ENCODE peak calls at places on chromosome 18, in four cellular contexts. E is psoas muscle, Q is mesendoderm, Z is heart left ventricle. C is an unnamed sample. For H3K36me3, the result is how much of the 10 kb centered on the place peaks cover.

GRCh38 chr18:55489034-55489741 is 98.8 kb downstream of the TCF4 start:
- DNase-seq in E (no peak), Q (peak), Z (no peak), C (no peak)

GRCh38 chr18:65436430-65436829 is 314.4 kb upstream of the CDH7 start:
- DNase-seq in E (no peak), Q (peak), Z (no peak), C (no peak)

GRCh38 chr18:28175930-28176673 is 828 bp downstream of the CDH2 start:
- DNase-seq in E (no peak), Q (peak), Z (no peak), C (peak)

GRCh38 chr18:13273800-13274199 is 55.2 kb downstream of the LDLRAD4 start:
- DNase-seq in E (no peak), Q (no peak), Z (no peak), C (no peak)

GRCh38 chr18:37553633-37554398 is 11.8 kb downstream of the CELF4 start:
- DNase-seq in E (no peak), Q (peak), Z (no peak), C (no peak)

GRCh38 chr18:12906773-12907172 is 22.7 kb upstream of the PTPN2 start:
- DNase-seq in E (no peak), Q (no peak), Z (no peak), C (no peak)

GRCh38 chr18:63465059-63465458 is 11.7 kb upstream of the SERPINB5 start:
- DNase-seq in E (no peak), Q (no peak), Z (no peak), C (no peak)

GRCh38 chr18:42576141-42576540 is 539.3 kb downstream of the RIT2 start:
- DNase-seq in E (no peak), Q (no peak), Z (no peak), C (no peak)

GRCh38 chr18:54828290-54828871 is at the start of gene RAB27B:
- DNase-seq in E (peak), Q (peak), Z (peak), C (peak)

GRCh38 chr18:32714571-32715148 is 58.2 kb downstream of the KLHL14 start:
- DNase-seq in E (no peak), Q (peak), Z (no peak), C (peak)

GRCh38 chr18:39051013-39051412 is 1485.4 kb upstream of the CELF4 start:
- DNase-seq in E (no peak), Q (no peak), Z (no peak), C (no peak)

GRCh38 chr18:14089781-14090180 is 42.5 kb downstream of the ZNF519 start:
- DNase-seq in E (no peak), Q (peak), Z (peak), C (no peak)

DNA sequence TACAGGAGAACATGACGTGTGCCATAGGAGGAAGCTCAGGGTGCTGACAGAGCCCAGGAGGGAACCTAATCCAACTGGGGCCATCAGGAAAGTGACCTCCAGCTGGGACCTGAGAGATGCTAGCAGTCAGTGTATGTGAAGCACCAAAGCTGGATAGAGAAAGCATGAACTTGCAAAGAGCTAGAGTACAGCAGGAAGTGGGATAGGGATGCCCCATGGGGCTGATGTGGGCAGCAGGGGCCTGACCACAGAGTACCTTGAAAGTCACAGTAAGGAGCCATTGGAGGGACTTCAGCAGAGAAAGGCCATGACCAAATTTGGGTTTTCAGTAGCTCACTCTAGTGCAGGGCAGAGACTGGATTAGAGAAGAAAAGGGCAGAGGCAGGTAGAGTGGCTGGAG is 91.6 kb upstream of the TTC39C start:
- DNase-seq in E (no peak), Q (no peak), Z (no peak), C (no peak)
- H3K36me3 ChIP-seq in E (under half), Q (under half), Z (under half), C (under half)

GRCh38 chr18:31451625-31452024 is 4.1 kb downstream of the DSG3 start:
- DNase-seq in E (no peak), Q (no peak), Z (no peak), C (no peak)
- H3K4me3 ChIP-seq in E (no peak), Q (no peak), Z (no peak), C (no peak)

GRCh38 chr18:22999647-23000046 is 66.5 kb downstream of the RBBP8 start:
- DNase-seq in E (no peak), Q (no peak), Z (no peak), C (no peak)

GRCh38 chr18:22998336-22998735 is 65.2 kb downstream of the RBBP8 start:
- DNase-seq in E (no peak), Q (peak), Z (no peak), C (no peak)

GRCh38 chr18:23003289-23003688 is 70.2 kb downstream of the RBBP8 start:
- DNase-seq in E (no peak), Q (no peak), Z (no peak), C (no peak)

DNA sequence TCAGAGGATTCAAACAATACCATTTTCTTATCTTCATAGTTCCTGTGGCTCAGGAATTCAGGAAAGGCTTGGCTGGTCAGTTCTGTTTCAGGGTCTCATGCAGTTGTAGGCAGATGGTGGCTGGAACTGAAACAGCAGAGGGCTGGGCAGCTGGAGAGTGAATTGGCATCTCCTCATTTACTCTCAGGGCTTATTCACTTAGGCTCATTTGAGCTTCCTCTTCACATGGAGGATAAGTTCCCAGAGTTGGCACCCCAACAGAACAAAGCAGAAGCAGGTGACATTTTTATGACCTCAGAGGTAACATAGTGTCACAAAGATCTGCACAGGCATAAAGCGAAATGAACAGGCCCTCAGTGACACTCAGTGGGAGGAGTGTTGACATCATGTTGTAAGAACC is 66.1 kb downstream of the RBBP8 start:
- DNase-seq in E (no peak), Q (peak), Z (no peak), C (no peak)
- H3K36me3 ChIP-seq in E (under half), Q (under half), Z (under half), C (under half)

DNA sequence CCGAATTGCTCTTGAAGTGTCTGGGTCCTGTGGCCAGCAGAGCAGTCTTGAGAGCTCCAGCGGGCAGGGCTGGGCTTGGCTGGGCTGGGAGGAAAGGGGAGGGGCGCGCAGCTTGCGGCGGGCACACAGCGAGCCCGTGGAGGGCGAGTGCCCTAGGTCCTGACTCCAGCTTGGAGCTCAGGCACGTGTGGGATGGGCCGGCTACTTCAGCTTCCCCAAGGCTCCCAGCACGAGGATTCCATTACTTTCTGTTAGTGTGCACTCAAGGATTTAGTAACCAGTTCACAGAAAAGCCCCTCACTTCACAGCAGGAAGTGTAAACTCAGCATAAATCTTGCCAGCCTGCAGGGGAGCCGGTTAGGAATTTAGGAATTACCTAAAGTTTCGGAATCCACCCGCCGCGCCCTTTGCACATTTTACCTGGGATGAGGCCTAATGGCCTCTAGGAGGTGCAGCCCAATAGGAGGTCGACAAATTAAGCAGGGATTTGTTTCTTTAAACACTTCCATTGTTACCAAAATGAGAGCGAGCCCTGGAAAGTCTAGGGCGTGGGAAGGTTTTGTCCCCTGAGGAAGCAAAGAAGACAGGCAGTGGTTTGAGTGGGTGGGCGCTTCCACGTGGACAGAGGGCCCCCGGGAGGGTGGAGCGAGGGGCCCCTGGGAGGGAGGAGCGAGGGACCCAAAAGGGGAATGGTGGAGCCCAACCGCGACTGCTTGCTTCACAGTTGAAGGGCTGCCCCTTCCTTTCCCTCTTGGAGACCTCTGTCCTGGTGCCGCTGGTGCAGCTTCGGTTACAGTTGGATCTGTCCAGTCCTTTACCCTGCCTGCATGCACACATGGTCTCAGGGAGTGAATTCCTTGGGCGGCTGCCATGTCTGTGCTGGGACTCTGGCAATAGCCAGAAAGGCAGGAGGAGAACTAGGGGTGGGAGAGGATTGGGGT is 93.3 kb downstream of the CTAGE1 start:
- DNase-seq in E (no peak), Q (peak), Z (peak), C (peak)
- H3K4me3 ChIP-seq in E (peak), Q (peak), Z (peak), C (no peak)

GRCh38 chr18:3005462-3005861 is 7.5 kb downstream of the LPIN2 start:
- DNase-seq in E (no peak), Q (no peak), Z (no peak), C (no peak)
- H3K36me3 ChIP-seq in E (under half), Q (under half), Z (under half), C (under half)

GRCh38 chr18:57434177-57434535 is 1.0 kb upstream of the ONECUT2 start:
- DNase-seq in E (no peak), Q (no peak), Z (no peak), C (no peak)
- H3K4me3 ChIP-seq in E (peak), Q (no peak), Z (peak), C (peak)

GRCh38 chr18:23569299-23570063 is 16.8 kb downstream of the NPC1 start:
- DNase-seq in E (no peak), Q (no peak), Z (no peak), C (no peak)

GRCh38 chr18:23568739-23569138 is 17.6 kb downstream of the NPC1 start:
- DNase-seq in E (no peak), Q (no peak), Z (no peak), C (no peak)

GRCh38 chr18:23563377-23564043 is 22.8 kb downstream of the NPC1 start:
- DNase-seq in E (no peak), Q (no peak), Z (no peak), C (no peak)

GRCh38 chr18:23568265-23568664 is 18.0 kb downstream of the NPC1 start:
- DNase-seq in E (no peak), Q (no peak), Z (no peak), C (no peak)

DNA sequence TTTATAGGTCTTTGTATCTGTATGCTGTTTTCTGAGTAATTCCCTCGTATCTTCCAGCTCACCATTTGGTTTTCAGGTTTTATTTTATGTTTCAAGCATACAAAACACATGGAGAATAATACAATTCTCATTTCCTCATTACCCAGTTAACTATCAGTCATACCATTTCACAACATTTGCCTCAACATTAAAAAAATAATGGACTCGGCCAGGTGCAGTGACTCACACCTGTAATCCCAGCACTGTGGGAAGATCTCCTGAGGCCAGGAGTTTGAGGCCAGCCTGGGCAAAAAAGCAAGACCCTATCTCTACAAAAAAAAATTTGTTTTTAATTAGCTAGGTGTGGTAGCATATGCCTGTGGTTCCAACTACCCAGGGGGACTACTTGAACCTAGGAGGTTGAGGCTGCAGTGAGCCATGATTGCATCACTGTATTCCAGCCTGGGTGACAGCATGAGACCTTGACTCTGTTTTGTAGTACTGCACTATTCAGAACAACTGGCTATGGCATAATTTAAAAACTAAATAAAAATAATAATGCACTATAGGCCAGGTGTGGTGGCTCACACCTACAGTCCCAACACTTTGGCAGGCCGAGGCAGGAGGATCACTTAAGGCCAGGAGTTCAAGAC is 20.3 kb downstream of the NPC1 start:
- DNase-seq in E (no peak), Q (no peak), Z (no peak), C (no peak)
- H3K36me3 ChIP-seq in E (half or more), Q (under half), Z (half or more), C (under half)

DNA sequence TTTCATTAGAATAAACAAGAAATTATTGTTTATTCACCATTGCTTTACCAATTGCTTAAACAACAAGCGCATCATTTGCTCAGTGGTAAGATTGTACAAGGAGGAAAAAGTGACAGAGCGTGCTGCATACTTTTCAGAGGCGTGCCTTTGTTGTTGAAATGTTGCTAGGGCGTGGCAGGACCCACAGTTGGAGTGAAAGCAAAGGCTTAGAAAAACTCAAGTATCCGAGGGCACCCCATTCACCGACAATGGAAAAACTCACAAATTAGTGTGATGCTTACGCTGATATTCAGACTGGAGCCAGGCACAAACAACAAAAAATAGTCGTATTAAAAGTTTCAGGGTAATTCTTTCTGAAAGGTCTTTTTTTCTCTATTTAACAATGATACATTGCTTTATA is 37.6 kb upstream of the RTTN start:
- DNase-seq in E (no peak), Q (peak), Z (no peak), C (no peak)
- H3K4me3 ChIP-seq in E (no peak), Q (no peak), Z (no peak), C (no peak)

GRCh38 chr18:35089918-35090550 is 48.8 kb downstream of the MAPRE2 start:
- DNase-seq in E (no peak), Q (peak), Z (no peak), C (no peak)
- H3K36me3 ChIP-seq in E (under half), Q (under half), Z (under half), C (under half)

GRCh38 chr18:25055076-25055475 is 296.9 kb downstream of the ZNF521 start:
- DNase-seq in E (no peak), Q (no peak), Z (no peak), C (no peak)
- H3K4me3 ChIP-seq in E (no peak), Q (no peak), Z (no peak), C (no peak)